ENCODE peak calls at places on chromosomes 5 and 9, in ten cellular contexts. P is fibroblast of the aortic adventitia, Z is body of pancreas, O is brain microvascular endothelial cell, R is astrocyte of the spinal cord, F is lower lobe of right lung, C is fibroblast of pulmonary artery, I is Panc1, M is WERI-Rb-1, B is fibroblast of lung. J is an unnamed sample.

GRCh38 chr9:108951578-108951977 is 17.4 kb downstream of the ABITRAM start:
- DNase-seq in B (no peak), O (no peak), Z (no peak), R (no peak), M (no peak), C (no peak), P (no peak), I (no peak), F (no peak), J (no peak)

GRCh38 chr5:111655169-111655924 is 101.6 kb downstream of the NREP start:
- DNase-seq in B (peak), R (peak), C (peak), Z (peak), F (no peak), P (peak), O (peak), I (no peak), M (no peak), J (no peak)

GRCh38 chr9:89999176-89999533 is 394.3 kb downstream of the GADD45G start:
- DNase-seq in P (no peak), M (no peak), I (no peak), F (peak), Z (peak), C (no peak), B (no peak), R (no peak), O (no peak), J (no peak)

GRCh38 chr9:133618726-133619125 is 9.5 kb upstream of the FAM163B start:
- DNase-seq in B (no peak), C (no peak), R (no peak), F (no peak), Z (no peak), O (no peak), M (no peak), I (no peak), P (no peak), J (no peak)

GRCh38 chr5:67233075-67233474 is 36.5 kb upstream of the CD180 start:
- DNase-seq in C (peak), Z (no peak), M (no peak), B (peak), R (peak), O (peak), I (no peak), P (peak), F (no peak), J (no peak)

GRCh38 chr5:87944553-87945320 is 323.9 kb downstream of the TMEM161B start:
- DNase-seq in Z (no peak), P (no peak), B (no peak), O (no peak), I (no peak), R (peak), C (no peak), F (no peak), M (no peak), J (no peak)

GRCh38 chr5:32566319-32567111 is 18.8 kb upstream of the SUB1 start:
- DNase-seq in O (no peak), C (no peak), M (no peak), Z (no peak), R (no peak), I (no peak), F (no peak), B (no peak), P (no peak), J (no peak)

GRCh38 chr5:31434898-31435297 is 97.0 kb downstream of the DROSHA start:
- DNase-seq in Z (no peak), C (no peak), M (no peak), O (no peak), P (no peak), R (no peak), B (no peak), I (no peak), F (no peak), J (no peak)

GRCh38 chr9:108680946-108681345 is 174.8 kb downstream of the ACTL7B start:
- DNase-seq in C (no peak), Z (no peak), P (no peak), O (no peak), F (no peak), M (no peak), B (no peak), R (no peak), I (no peak), J (no peak)

GRCh38 chr5:140075371-140075770 is 32.3 kb upstream of the NRG2 start:
- DNase-seq in I (no peak), P (peak), F (no peak), C (peak), M (no peak), Z (no peak), R (no peak), O (no peak), B (peak), J (no peak)

GRCh38 chr9:99828417-99829176 is 6.9 kb downstream of the NR4A3 start:
- DNase-seq in I (no peak), P (no peak), B (peak), M (no peak), Z (no peak), F (no peak), R (no peak), C (no peak), O (no peak), J (no peak)

GRCh38 chr9:70010015-70010414 is 33.6 kb upstream of the MAMDC2 start:
- DNase-seq in P (peak), C (no peak), R (no peak), I (no peak), F (no peak), M (no peak), O (no peak), B (peak), Z (no peak), J (no peak)

GRCh38 chr5:116765441-116765840 is 190.8 kb upstream of the SEMA6A start:
- DNase-seq in Z (peak), B (peak), O (peak), P (no peak), I (no peak), M (no peak), R (peak), F (no peak), C (no peak), J (no peak)

GRCh38 chr9:110744753-110745522 is 76.3 kb downstream of the MUSK start:
- DNase-seq in B (peak), P (peak), Z (peak), F (no peak), I (peak), C (peak), M (no peak), O (peak), R (peak), J (peak)

GRCh38 chr5:151692312-151692711 is 5.6 kb upstream of the SPARC start:
- DNase-seq in O (no peak), I (no peak), C (no peak), Z (no peak), P (no peak), R (no peak), B (no peak), M (no peak), F (no peak), J (no peak)

GRCh38 chr9:109411069-109411761 is 86.9 kb downstream of the PTPN3 start:
- DNase-seq in Z (no peak), R (no peak), F (no peak), B (no peak), I (no peak), C (no peak), P (no peak), M (no peak), O (no peak), J (no peak)

GRCh38 chr5:95327211-95327610 is 42.3 kb upstream of the MCTP1 start:
- DNase-seq in B (no peak), O (no peak), F (no peak), M (no peak), I (no peak), Z (no peak), P (no peak), R (peak), C (no peak), J (peak)

GRCh38 chr5:36270175-36270574 is 28.4 kb upstream of the NADK2 start:
- DNase-seq in C (no peak), F (no peak), Z (no peak), M (no peak), O (no peak), R (no peak), P (no peak), B (no peak), I (no peak), J (no peak)

GRCh38 chr5:124888050-124888506 is 141.6 kb upstream of the ZNF608 start:
- DNase-seq in I (no peak), R (no peak), C (no peak), B (no peak), F (no peak), O (peak), M (peak), P (no peak), Z (peak), J (no peak)

GRCh38 chr9:38039090-38039906 is 29.7 kb downstream of the SHB start:
- DNase-seq in P (peak), M (no peak), C (peak), F (no peak), O (peak), R (peak), Z (no peak), I (no peak), B (peak), J (no peak)

GRCh38 chr5:149645236-149645635 is 63.9 kb downstream of the ARHGEF37 start:
- DNase-seq in Z (no peak), B (no peak), R (no peak), C (no peak), I (no peak), O (no peak), P (no peak), M (no peak), F (no peak), J (no peak)

GRCh38 chr5:169656125-169656990 is 19.3 kb downstream of the DOCK2 start:
- DNase-seq in R (no peak), I (no peak), M (no peak), F (no peak), Z (no peak), B (no peak), C (peak), P (peak), O (no peak), J (no peak)

GRCh38 chr9:126501383-126502331 is 112.1 kb upstream of the LMX1B start:
- DNase-seq in I (no peak), B (no peak), F (peak), O (no peak), Z (no peak), M (no peak), C (no peak), P (no peak), R (no peak), J (no peak)
- TF ChIP-seq CTCF in I (no peak), B (no peak), F (no peak), O (no peak), Z (no peak), M (peak), C (no peak), P (no peak), R (no peak), J (peak)

GRCh38 chr5:141636106-141636412 is 590 bp downstream of the HDAC3 start:
- DNase-seq in M (no peak), P (no peak), I (no peak), F (no peak), Z (no peak), O (no peak), C (no peak), R (no peak), B (no peak), J (no peak)
- H3K4me3 ChIP-seq in M (peak), P (peak), I (peak), F (peak), Z (peak), O (peak), C (peak), R (peak), B (peak), J (peak)

GRCh38 chr5:92687793-92688467 is 893.1 kb downstream of the NR2F1-AS1 start:
- DNase-seq in I (no peak), B (peak), F (no peak), O (peak), R (peak), P (peak), C (peak), M (peak), Z (no peak), J (peak)
- TF ChIP-seq CTCF in I (peak), B (peak), F (no peak), O (peak), R (peak), P (peak), C (peak), M (peak), Z (no peak), J (peak)

GRCh38 chr5:55226027-55226933 is 835 bp downstream of the MCIDAS start:
- DNase-seq in B (no peak), O (no peak), C (peak), I (no peak), Z (peak), P (peak), R (peak), M (peak), F (peak), J (no peak)
- H3K4me3 ChIP-seq in B (no peak), O (peak), C (peak), I (peak), Z (peak), P (peak), R (peak), M (peak), F (peak), J (peak)

GRCh38 chr5:176744584-176744965 is 65.8 kb upstream of the UNC5A start:
- DNase-seq in I (no peak), F (no peak), R (no peak), C (peak), P (no peak), O (no peak), Z (no peak), B (peak), M (no peak), J (no peak)
- TF ChIP-seq CTCF in I (no peak), F (no peak), R (peak), C (peak), P (peak), O (peak), Z (no peak), B (no peak), M (peak), J (peak)

DNA sequence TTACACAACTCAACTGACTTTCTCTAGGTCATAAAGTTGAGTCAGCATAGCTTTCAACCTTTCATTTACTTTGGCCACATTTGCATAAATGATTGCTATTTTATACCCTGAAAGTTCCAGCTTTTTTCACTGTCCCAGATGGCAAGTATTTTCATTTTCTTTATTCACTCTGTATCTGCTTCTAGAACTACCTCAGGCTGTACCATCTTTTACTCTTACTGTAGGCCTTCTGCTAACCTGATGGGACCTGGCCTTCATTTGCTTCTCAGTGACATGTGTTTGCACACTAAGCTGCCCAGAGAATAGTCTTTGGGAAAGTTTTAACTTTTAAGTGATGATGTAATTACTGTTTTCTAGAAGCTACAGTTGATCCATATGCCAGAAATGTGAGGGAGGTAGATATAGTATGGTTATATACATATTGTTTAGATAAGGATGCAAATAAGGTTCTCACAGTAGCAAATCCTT is 115.3 kb downstream of the CDC42SE2 start:
- DNase-seq in B (peak), F (no peak), P (no peak), R (peak), I (no peak), M (no peak), Z (no peak), O (no peak), C (peak), J (no peak)
- H3K4me3 ChIP-seq in B (no peak), F (no peak), P (no peak), R (no peak), I (no peak), M (no peak), Z (no peak), O (no peak), C (no peak), J (no peak)

DNA sequence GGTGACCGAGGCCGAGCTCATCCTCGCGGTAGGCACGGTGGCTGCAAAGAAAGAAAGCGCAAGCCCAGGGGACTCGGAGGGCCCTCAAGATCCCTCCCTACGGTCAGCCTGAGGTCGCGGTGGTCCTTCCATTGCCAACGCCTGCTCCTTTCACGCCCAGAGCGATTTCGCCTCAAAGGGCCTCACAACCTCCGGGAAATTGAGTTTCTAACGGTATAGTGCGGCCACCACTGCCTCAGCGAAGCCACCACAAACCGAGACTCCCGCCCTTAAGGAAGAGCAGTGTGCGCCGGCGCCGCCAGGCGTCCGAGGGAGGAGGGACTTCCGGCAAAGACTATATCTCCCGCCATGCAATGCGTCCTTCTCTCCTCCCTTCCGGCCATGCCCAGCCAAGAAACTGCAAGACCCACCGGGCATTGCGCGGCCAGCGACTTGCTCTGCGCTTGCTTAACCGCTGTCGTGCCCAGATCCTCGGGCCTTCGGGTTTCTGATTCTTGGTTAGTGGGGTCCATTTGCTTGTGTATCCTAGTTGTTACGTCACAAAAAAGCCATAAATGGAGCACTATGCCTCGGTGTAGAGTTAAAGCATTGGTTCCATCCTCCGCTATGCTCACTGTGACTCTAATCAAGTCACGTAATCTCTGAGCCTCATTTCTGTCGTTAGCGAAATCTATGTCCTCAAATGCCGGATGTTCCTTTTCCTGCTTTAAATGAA is at the start of gene HAUS6:
- DNase-seq in R (peak), F (peak), B (peak), I (peak), O (peak), P (peak), C (peak), Z (peak), M (peak), J (peak)
- TF ChIP-seq CTCF in R (peak), F (peak), B (peak), I (no peak), O (peak), P (peak), C (peak), Z (peak), M (peak), J (peak)

GRCh38 chr5:6686916-6687409 is 26.3 kb upstream of the TENT4A start:
- DNase-seq in B (peak), R (peak), M (no peak), F (no peak), Z (no peak), I (no peak), O (peak), P (peak), C (peak), J (no peak)
- H3K4me3 ChIP-seq in B (peak), R (peak), M (no peak), F (peak), Z (no peak), I (no peak), O (peak), P (peak), C (peak), J (peak)

DNA sequence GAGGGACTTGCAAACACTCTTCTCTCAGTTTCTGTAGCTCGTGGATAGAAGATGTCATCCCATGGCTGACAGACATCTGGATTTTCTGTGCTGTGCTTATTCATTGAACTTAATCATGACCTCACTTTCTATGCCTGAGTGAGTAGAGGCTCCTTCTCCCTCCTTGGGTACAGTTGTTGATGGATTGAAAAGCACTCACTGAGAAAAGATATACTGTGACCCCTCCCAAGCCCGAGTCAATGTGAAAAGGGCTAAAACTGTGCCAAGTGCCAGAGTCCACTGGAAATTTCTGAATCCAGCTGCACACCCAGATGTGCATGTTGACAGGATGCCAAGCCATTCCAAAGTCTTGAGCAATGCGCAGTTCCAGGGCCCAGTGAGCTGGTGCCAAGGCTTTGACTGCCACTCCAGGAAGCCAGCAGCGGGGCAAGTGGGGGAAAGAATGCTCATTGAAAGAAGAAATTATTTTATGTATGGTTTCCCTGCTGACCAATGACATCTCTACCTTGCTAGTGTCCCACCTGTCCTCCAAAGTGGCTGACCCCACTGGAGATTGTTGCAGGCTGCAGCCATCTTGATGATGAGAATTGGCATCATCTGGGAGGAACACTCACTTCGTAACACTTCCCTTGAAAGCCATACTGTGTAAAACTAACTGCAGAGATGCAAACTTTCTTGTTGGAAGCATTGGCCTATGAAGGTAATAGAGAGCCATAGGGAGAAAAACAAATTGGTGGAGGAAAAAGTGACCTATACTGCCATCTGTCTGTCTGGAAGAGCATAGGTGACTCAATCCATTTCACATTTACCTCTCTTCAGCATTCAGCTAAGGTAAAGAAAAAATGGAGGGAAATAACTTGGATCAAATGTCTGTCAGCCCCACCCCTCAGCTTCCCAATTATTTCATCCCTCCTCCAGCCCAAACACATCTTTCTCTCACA is 473.2 kb downstream of the NTRK2 start:
- DNase-seq in M (no peak), Z (peak), B (peak), O (no peak), R (no peak), I (peak), C (peak), F (peak), P (peak), J (no peak)
- TF ChIP-seq CTCF in M (peak), Z (peak), B (no peak), O (peak), R (peak), I (peak), C (peak), F (peak), P (peak), J (peak)

DNA sequence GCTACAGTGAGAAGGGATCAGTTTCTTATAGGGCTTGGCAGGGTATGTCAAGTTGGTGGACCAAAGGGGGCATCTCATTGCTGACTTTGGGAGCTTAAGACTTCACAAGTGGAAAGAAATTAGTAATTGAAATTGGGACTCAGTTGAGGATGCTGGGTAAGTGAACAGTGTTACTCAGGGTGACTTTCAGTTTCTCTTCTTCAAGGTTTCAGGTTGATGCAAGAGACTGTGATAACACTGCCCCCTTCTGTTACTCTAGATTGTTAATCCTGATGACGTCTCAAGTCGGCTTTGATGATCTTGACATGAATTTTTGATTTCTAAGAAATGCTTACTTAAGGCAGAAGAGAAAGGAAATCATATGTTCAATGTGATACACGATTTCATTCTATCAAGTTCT is 21.3 kb downstream of the KCTD16 start:
- DNase-seq in B (peak), F (no peak), P (peak), I (no peak), R (peak), C (peak), O (peak), M (no peak), Z (no peak), J (no peak)
- H3K4me3 ChIP-seq in B (no peak), F (peak), P (no peak), I (no peak), R (no peak), C (peak), O (no peak), M (no peak), Z (no peak), J (no peak)